ENCODE peak calls at places on chromosomes 12 and 14, in four cellular contexts. V is epithelial cell of proximal tubule, U is endothelial cell, Q is T-helper 9 cell. H is an unnamed sample.

GRCh38 chr12:53844989-53845836 is 93.4 kb upstream of the HOXC13 start:
- DNase-seq in V (peak), U (no peak), Q (no peak), H (no peak)

GRCh38 chr14:106436310-106436905 is 910.0 kb downstream of the TMEM121 start:
- DNase-seq in V (no peak), U (no peak), Q (peak), H (peak)

GRCh38 chr12:93518725-93519124 is 51.4 kb downstream of the MRPL42 start:
- DNase-seq in V (no peak), U (no peak), Q (no peak), H (no peak)

GRCh38 chr12:89980236-89980635 is 271.6 kb upstream of the ATP2B1 start:
- DNase-seq in V (peak), U (no peak), Q (no peak), H (no peak)

GRCh38 chr12:48997719-48998496 is 1.3 kb downstream of the DDN start:
- DNase-seq in V (no peak), U (peak), Q (peak), H (peak)

GRCh38 chr12:62291888-62292760 is 31.9 kb downstream of the USP15 start:
- DNase-seq in V (peak), U (no peak), Q (no peak), H (no peak)

GRCh38 chr14:89284368-89285058 is 132.5 kb downstream of the FOXN3 start:
- DNase-seq in V (no peak), U (no peak), Q (no peak), H (no peak)

GRCh38 chr12:70044170-70044569 is 199.1 kb upstream of the CNOT2 start:
- DNase-seq in V (no peak), U (no peak), Q (no peak), H (no peak)

GRCh38 chr12:100913872-100914600 is 119.5 kb downstream of the ANO4 start:
- DNase-seq in V (no peak), U (no peak), Q (no peak), H (no peak)

GRCh38 chr14:82642425-82642824 is 1108.8 kb upstream of the SEL1L start:
- DNase-seq in V (no peak), U (no peak), Q (no peak), H (no peak)